ENCODE peak calls at places on chromosomes 6 and 20, in four cellular contexts. A, L, K and M are unnamed samples. For H3K9me3 and H3K4me1, the result is how much of the 10 kb centered on the place peaks cover.

GRCh38 chr20:46994341-46994740 is 99.7 kb downstream of the EYA2 start:
- DNase-seq in K (no peak), A (no peak), L (no peak), M (peak)

GRCh38 chr6:122405417-122405816 is 6.0 kb downstream of the HSF2 start:
- DNase-seq in L (no peak), A (peak), K (no peak), M (no peak)

GRCh38 chr6:446418-447366 is 55.1 kb downstream of the IRF4 start:
- DNase-seq in L (no peak), A (no peak), K (peak), M (peak)

GRCh38 chr6:87483929-87484328 is 11.2 kb downstream of the SLC35A1 start:
- DNase-seq in A (peak), L (no peak), K (no peak), M (no peak)

GRCh38 chr6:147081210-147081609 is 123.0 kb upstream of the STXBP5 start:
- DNase-seq in A (no peak), L (no peak), K (no peak), M (no peak)

GRCh38 chr20:13515796-13516533 is 122.8 kb downstream of the TASP1 start:
- DNase-seq in L (no peak), A (no peak), K (no peak), M (no peak)

GRCh38 chr20:11777387-11777786 is 140.3 kb upstream of the BTBD3 start:
- DNase-seq in A (no peak), L (no peak), K (no peak), M (no peak)

GRCh38 chr6:106927531-106928398 is 46.8 kb downstream of the CD24 start:
- DNase-seq in K (no peak), A (peak), L (no peak), M (no peak)

GRCh38 chr20:10402938-10403593 is 31.0 kb downstream of the MKKS start:
- DNase-seq in K (no peak), L (no peak), A (no peak), M (no peak)

GRCh38 chr6:110882824-110883554 is 8.4 kb downstream of the AMD1 start:
- DNase-seq in L (no peak), K (no peak), A (no peak), M (no peak)

GRCh38 chr6:70616728-70617260 is 50.1 kb downstream of the SDHAF4 start:
- DNase-seq in L (no peak), K (no peak), A (no peak), M (no peak)

GRCh38 chr20:50624351-50625016 is 66.9 kb downstream of the RIPOR3 start:
- DNase-seq in A (no peak), L (no peak), K (no peak), M (no peak)

GRCh38 chr6:139028658-139029469 is at the start of gene ABRACL:
- DNase-seq in L (peak), A (peak), K (peak), M (peak)

GRCh38 chr6:55130806-55131324 is 43.5 kb upstream of the HCRTR2 start:
- DNase-seq in K (no peak), A (no peak), L (no peak), M (no peak)

GRCh38 chr6:34912715-34913464 is 23.8 kb downstream of the ANKS1A start:
- DNase-seq in K (peak), L (no peak), A (peak), M (no peak)

GRCh38 chr6:1797801-1798200 is 188.1 kb downstream of the FOXC1 start:
- DNase-seq in L (no peak), K (no peak), A (peak), M (no peak)

GRCh38 chr20:1893721-1894470 is 1.3 kb upstream of the SIRPA start:
- DNase-seq in A (no peak), L (no peak), K (no peak), M (no peak)

GRCh38 chr6:166629628-166630027 is 2.6 kb upstream of the RPS6KA2 start:
- DNase-seq in L (no peak), K (no peak), A (peak), M (no peak)

GRCh38 chr6:21219856-21220255 is 373.7 kb upstream of the SOX4 start:
- DNase-seq in K (no peak), A (no peak), L (no peak), M (no peak)

GRCh38 chr20:50321797-50322480 is 131.3 kb downstream of the CEBPB start:
- DNase-seq in K (no peak), L (no peak), A (peak), M (no peak)

GRCh38 chr20:44104807-44105517 is 82.0 kb downstream of the JPH2 start:
- DNase-seq in K (no peak), L (no peak), A (peak), M (no peak)

GRCh38 chr20:38745757-38746156 is 2.5 kb upstream of the ACTR5 start:
- DNase-seq in A (no peak), L (no peak), K (no peak), M (no peak)

GRCh38 chr6:44100088-44100550 is 27.1 kb downstream of the MRPL14 start:
- DNase-seq in L (no peak), A (peak), K (no peak), M (no peak)

GRCh38 chr6:52929321-52930164 is 20.0 kb upstream of the GSTA3 start:
- DNase-seq in K (no peak), A (peak), L (no peak), M (no peak)

GRCh38 chr6:132798820-132799538 is 542 bp upstream of the SLC18B1 start:
- DNase-seq in K (peak), A (peak), L (no peak), M (peak)

GRCh38 chr6:141664744-141665143 is 468.0 kb upstream of the GJE1 start:
- DNase-seq in L (no peak), K (no peak), A (no peak), M (no peak)

GRCh38 chr6:166551797-166552495 is 34.5 kb downstream of the RAMACL start:
- DNase-seq in K (no peak), L (no peak), A (no peak), M (no peak)

GRCh38 chr6:165615629-165616028 is 47.4 kb downstream of the PDE10A start:
- DNase-seq in K (no peak), L (no peak), A (peak), M (no peak)

GRCh38 chr6:138160329-138161117 is 1.2 kb upstream of the ARFGEF3 start:
- DNase-seq in K (no peak), A (no peak), L (no peak), M (no peak)

GRCh38 chr6:23728707-23729106 is 397.3 kb upstream of the NRSN1 start:
- DNase-seq in K (no peak), A (no peak), L (no peak), M (no peak)

GRCh38 chr6:132369526-132369925 is 31.7 kb downstream of the MOXD1 start:
- DNase-seq in K (no peak), L (no peak), A (peak), M (no peak)

GRCh38 chr20:48283470-48284110 is 498.3 kb upstream of the SULF2 start:
- DNase-seq in L (no peak), A (peak), K (no peak), M (no peak)

GRCh38 chr6:34484899-34485298 is 19.0 kb downstream of the PACSIN1 start:
- DNase-seq in K (peak), L (no peak), A (no peak), M (peak)

GRCh38 chr6:139448998-139449610 is 74.7 kb upstream of the CITED2 start:
- DNase-seq in A (no peak), K (no peak), L (no peak), M (no peak)

GRCh38 chr20:53608456-53609413 is 15.1 kb upstream of the ZNF217 start:
- DNase-seq in L (no peak), K (peak), A (no peak), M (no peak)

DNA sequence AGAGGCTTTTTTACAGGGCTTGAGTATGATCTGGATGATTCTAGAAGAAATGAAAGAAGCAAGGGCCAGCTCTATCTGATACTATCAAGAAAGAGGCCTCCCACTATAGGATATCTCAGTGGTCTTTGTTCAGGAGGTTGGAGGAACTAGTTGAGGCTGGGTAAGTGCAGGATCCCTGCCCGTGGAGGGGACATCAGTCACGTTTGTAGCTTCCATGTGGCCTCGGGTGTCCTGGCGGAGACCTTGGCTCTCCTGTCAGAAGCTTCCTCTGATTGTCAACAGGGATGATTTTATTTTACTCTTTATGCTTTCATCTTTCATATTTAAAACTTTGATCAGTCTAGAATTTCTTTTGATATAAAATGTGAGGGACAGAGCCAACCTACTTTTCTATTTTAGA is 86.6 kb downstream of the PHACTR3 start:
- DNase-seq in L (no peak), K (no peak), A (no peak), M (no peak)
- H3K9me3 ChIP-seq in L (under half), K (under half), A (under half), M (under half)

DNA sequence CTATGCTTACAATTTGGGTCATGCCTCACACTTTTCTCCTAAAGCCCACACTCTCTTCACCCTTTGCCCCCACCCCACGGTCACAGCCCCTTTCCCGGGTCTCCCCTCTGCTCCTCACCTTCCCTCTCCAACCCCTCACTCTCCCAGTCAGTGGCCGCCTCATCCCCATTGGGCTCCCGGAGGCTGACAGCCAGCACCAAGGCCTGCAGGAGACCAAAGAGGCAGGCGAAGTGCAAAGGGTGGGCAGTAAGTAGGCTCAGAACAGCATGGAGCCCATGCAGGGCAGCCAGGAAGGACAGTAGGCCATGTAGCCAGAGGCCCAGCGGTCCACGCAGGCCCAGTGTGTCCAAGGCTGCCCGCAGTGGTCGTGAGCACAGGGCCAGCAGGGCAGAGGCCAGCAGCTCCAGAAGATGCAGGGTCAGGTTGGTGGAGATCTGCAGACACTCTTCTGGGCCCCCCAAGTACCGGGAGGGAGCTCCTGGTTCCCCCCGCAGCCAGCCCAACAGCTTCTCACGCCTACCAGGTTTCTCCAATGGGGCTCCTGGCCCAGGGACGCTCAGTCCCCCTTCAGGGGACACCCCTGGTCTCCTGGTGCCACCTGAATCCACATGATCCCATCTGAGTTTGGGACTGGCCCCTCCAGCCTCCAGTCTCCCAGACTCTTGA is 1.5 kb downstream of the C6orf47 start:
- DNase-seq in L (no peak), K (no peak), A (no peak), M (no peak)
- H3K4me1 ChIP-seq in L (half or more), K (half or more), A (under half), M (under half)

DNA sequence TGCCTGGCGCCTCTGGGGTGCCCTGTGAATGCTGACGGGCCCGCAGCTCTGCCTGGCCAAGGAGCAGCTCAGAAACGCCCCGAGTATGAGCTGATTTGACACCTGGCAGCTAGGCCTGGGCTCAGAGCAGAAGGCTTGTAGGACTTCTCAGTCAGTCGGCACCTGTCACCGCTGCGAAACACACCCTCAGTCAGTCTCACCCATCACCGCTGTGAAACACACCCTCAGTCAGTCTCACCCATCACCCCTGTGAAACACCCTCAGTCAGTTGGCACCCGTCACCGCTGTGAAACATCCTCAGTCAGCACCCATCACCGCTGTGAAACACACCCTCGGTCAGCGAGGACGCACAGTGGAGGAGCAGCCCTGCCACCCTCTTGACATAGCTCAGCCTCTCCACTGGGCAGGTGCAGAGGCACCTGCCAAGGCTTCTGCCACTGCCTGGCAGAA is 109.0 kb downstream of the PSMB1 start:
- DNase-seq in L (no peak), A (no peak), K (no peak), M (no peak)
- H3K27ac ChIP-seq in L (no peak), A (no peak), K (no peak), M (no peak)

DNA sequence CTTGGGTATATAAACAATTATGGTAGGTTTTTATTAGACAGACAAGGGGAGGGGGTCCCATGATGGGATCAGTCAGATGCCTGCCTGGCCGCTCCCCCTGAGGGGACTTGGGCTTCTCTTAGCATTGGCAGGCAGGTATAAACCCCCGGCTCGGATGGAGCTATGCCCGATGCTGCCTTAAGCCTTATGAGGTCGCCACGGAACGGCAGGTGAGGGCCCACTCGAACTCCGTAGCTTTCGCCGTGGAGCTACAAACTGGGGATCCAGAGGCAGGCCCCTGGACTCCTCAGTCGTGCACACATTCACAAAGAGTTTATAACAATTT is 148.8 kb downstream of the TRIM27 start:
- DNase-seq in K (no peak), L (no peak), A (no peak), M (no peak)
- H3K9me3 ChIP-seq in K (under half), L (under half), A (under half), M (under half)